ENCODE peak calls at places on chromosomes 1 and 21, in six cellular contexts. Z is T-helper 9 cell; C is T-helper 2 cell treated with Interferon-gamma antibody and Interleukin-4, amounts not matched to agents 5 μg/mL and 100 μg/mL, for 36 hours; U is A549; N is substantia nigra; X is NCI-H1092. I is an unnamed sample.

GRCh38 chr1:212630159-212630900 is 21.8 kb downstream of the ATF3 start:
- DNase-seq in Z (peak; percentile 44), C (peak; percentile 53), U (peak; percentile 45), N (no peak), X (peak; percentile 36), I (peak; percentile 54)

GRCh38 chr1:215188302-215188950 is 105.9 kb downstream of the KCNK2 start:
- DNase-seq in Z (no peak), C (no peak), U (no peak), N (no peak), X (no peak), I (no peak)

GRCh38 chr21:45469273-45470086 is 64.5 kb downstream of the COL18A1 start:
- DNase-seq in Z (no peak), C (no peak), U (no peak), N (no peak), X (no peak), I (no peak)

GRCh38 chr21:15257646-15258045 is 192.8 kb upstream of the NRIP1 start:
- DNase-seq in Z (no peak), C (no peak), U (no peak), N (no peak), X (no peak), I (no peak)

GRCh38 chr1:44801491-44802305 is 1.5 kb downstream of the PLK3 start:
- DNase-seq in Z (no peak), C (peak; percentile 65), U (no peak), N (no peak), X (no peak), I (peak; percentile 52)

GRCh38 chr1:109756848-109757521 is 6.7 kb downstream of the EPS8L3 start:
- DNase-seq in Z (no peak), C (no peak), U (no peak), N (no peak), X (no peak), I (no peak)

GRCh38 chr1:165408518-165408917 is 36.4 kb downstream of the RXRG start:
- DNase-seq in Z (no peak), C (no peak), U (peak; percentile 57), N (no peak), X (peak; percentile 29), I (no peak)

GRCh38 chr1:168273575-168273974 is 7.1 kb upstream of the TBX19 start:
- DNase-seq in Z (no peak), C (no peak), U (no peak), N (no peak), X (no peak), I (no peak)

GRCh38 chr1:221109930-221110329 is 230.7 kb downstream of the HLX start:
- DNase-seq in Z (no peak), C (no peak), U (no peak), N (no peak), X (no peak), I (no peak)

GRCh38 chr1:85142753-85143152 is 58.1 kb downstream of the SYDE2 start:
- DNase-seq in Z (no peak), C (no peak), U (no peak), N (no peak), X (no peak), I (no peak)

GRCh38 chr1:60068393-60069045 is 5.1 kb downstream of the C1orf87 start:
- DNase-seq in Z (no peak), C (no peak), U (no peak), N (no peak), X (no peak), I (no peak)

GRCh38 chr1:19043579-19044443 is 87.3 kb upstream of the IFFO2 start:
- DNase-seq in Z (no peak), C (no peak), U (no peak), N (no peak), X (no peak), I (no peak)

GRCh38 chr1:224697888-224698450 is 81.9 kb downstream of the CNIH3 start:
- DNase-seq in Z (no peak), C (no peak), U (no peak), N (no peak), X (no peak), I (no peak)

GRCh38 chr1:117120774-117121588 is 568 bp downstream of the TRIM45 start:
- DNase-seq in Z (no peak), C (no peak), U (no peak), N (no peak), X (no peak), I (peak; percentile 57)

GRCh38 chr1:173660306-173660705 is 9.3 kb downstream of the ANKRD45 start:
- DNase-seq in Z (no peak), C (no peak), U (no peak), N (no peak), X (no peak), I (no peak)

GRCh38 chr21:41377715-41378114 is 15.9 kb downstream of the MX2 start:
- DNase-seq in Z (no peak), C (no peak), U (no peak), N (no peak), X (no peak), I (no peak)

GRCh38 chr1:107750364-107750959 is 214.5 kb downstream of the VAV3 start:
- DNase-seq in Z (no peak), C (no peak), U (peak; percentile 64), N (no peak), X (peak; percentile 75), I (peak; percentile 0)

GRCh38 chr1:20212685-20213331 is 26.5 kb upstream of the PLA2G2C start:
- DNase-seq in Z (peak; percentile 39), C (peak; percentile 41), U (peak; percentile 48), N (no peak), X (peak; percentile 90), I (peak; percentile 28)

GRCh38 chr1:44637590-44638411 is 36.5 kb downstream of the TMEM53 start:
- DNase-seq in Z (no peak), C (no peak), U (no peak), N (no peak), X (no peak), I (no peak)

GRCh38 chr1:155070721-155071556 is 7.4 kb downstream of the EFNA4 start:
- DNase-seq in Z (peak; percentile 66), C (peak; percentile 63), U (peak; percentile 71), N (no peak), X (peak; percentile 78), I (peak; percentile 74)

GRCh38 chr1:51605961-51606723 is 10.8 kb upstream of the OSBPL9 start:
- DNase-seq in Z (no peak), C (no peak), U (peak; percentile 16), N (no peak), X (no peak), I (no peak)

I was measured in stimulated activated naive CD4-positive, alpha-beta T cell treated with Interleukin-2 at 50 U/mL for 16 hours.